ENCODE peak calls at places on chromosomes 2 and 18, in eight cellular contexts. H is Calu3, L is endothelial cell, Y is AG04450, R is kidney, I is colonic mucosa, G is GM12878, M is right lobe of liver. O is an unnamed sample.

GRCh38 chr2:176104338-176105077 is 2.6 kb upstream of the HOXD11 start:
- DNase-seq in H (no peak), M (no peak), I (no peak), Y (no peak), R (peak), L (no peak), G (no peak), O (peak)

GRCh38 chr2:174914894-174915760 is 90.1 kb downstream of the CHN1 start:
- DNase-seq in R (peak), G (no peak), L (no peak), H (no peak), I (no peak), Y (no peak), M (no peak), O (no peak)

GRCh38 chr18:48819276-48819675 is 131.5 kb downstream of the SMAD7 start:
- DNase-seq in G (no peak), M (peak), L (peak), I (no peak), R (peak), H (no peak), Y (no peak), O (no peak)

GRCh38 chr2:167188596-167188967 is 300.3 kb downstream of the XIRP2 start:
- DNase-seq in H (no peak), G (no peak), L (no peak), Y (no peak), I (no peak), M (no peak), R (no peak), O (no peak)

GRCh38 chr2:75592028-75592427 is 31.3 kb upstream of the EVA1A start:
- DNase-seq in R (no peak), M (no peak), Y (no peak), L (no peak), G (no peak), I (no peak), H (no peak), O (no peak)

GRCh38 chr2:237603718-237604362 is 13.3 kb upstream of the RAB17 start:
- DNase-seq in R (no peak), H (no peak), L (peak), M (no peak), G (peak), Y (peak), I (peak), O (peak)

GRCh38 chr2:176388886-176389285 is 119.6 kb downstream of the MTX2 start:
- DNase-seq in L (no peak), H (no peak), R (no peak), G (no peak), Y (no peak), M (no peak), I (no peak), O (no peak)

GRCh38 chr2:226644342-226644957 is 155.2 kb downstream of the IRS1 start:
- DNase-seq in G (no peak), Y (peak), I (no peak), L (no peak), H (no peak), R (no peak), M (no peak), O (no peak)

GRCh38 chr2:8986327-8986976 is 17.0 kb downstream of the MBOAT2 start:
- DNase-seq in Y (no peak), R (no peak), G (no peak), L (peak), H (no peak), M (no peak), I (no peak), O (peak)

GRCh38 chr2:211093743-211094303 is 537.4 kb downstream of the CPS1 start:
- DNase-seq in R (no peak), Y (no peak), G (no peak), M (no peak), I (no peak), L (no peak), H (no peak), O (no peak)

GRCh38 chr2:246489-247145 is 17.2 kb downstream of the SH3YL1 start:
- DNase-seq in M (no peak), Y (peak), H (peak), I (peak), G (no peak), R (no peak), L (peak), O (peak)

GRCh38 chr2:19355931-19356544 is 2.4 kb downstream of the OSR1 start:
- DNase-seq in M (no peak), R (no peak), L (no peak), H (no peak), G (no peak), I (no peak), Y (no peak), O (no peak)

GRCh38 chr2:236569593-236569973 is at the start of gene ACKR3:
- DNase-seq in M (peak), G (peak), H (peak), L (peak), R (peak), I (peak), Y (no peak), O (peak)

GRCh38 chr18:61530681-61531080 is 197.5 kb downstream of the CDH20 start:
- DNase-seq in Y (no peak), I (no peak), H (no peak), L (no peak), G (no peak), M (no peak), R (no peak), O (no peak)

GRCh38 chr2:12452211-12452610 is 264.5 kb upstream of the TRIB2 start:
- DNase-seq in Y (peak), M (no peak), L (no peak), G (no peak), H (no peak), R (no peak), I (no peak), O (no peak)

GRCh38 chr2:26068602-26069298 is 34.9 kb downstream of the RAB10 start:
- DNase-seq in L (no peak), H (peak), I (no peak), M (no peak), R (no peak), Y (peak), G (peak), O (peak)

GRCh38 chr2:1488851-1489250 is 75.6 kb downstream of the TPO start:
- DNase-seq in I (no peak), H (no peak), G (no peak), L (no peak), M (no peak), R (no peak), Y (no peak), O (no peak)

GRCh38 chr2:26570083-26570430 is 71.1 kb downstream of the CIB4 start:
- DNase-seq in Y (no peak), G (no peak), M (no peak), L (no peak), I (no peak), H (no peak), R (no peak), O (no peak)

GRCh38 chr2:159942149-159942548 is 120.3 kb downstream of the PLA2R1 start:
- DNase-seq in G (no peak), I (no peak), H (no peak), L (no peak), R (no peak), Y (no peak), M (no peak), O (no peak)

GRCh38 chr2:138722316-138722715 is 57.9 kb downstream of the NXPH2 start:
- DNase-seq in Y (no peak), M (peak), G (no peak), R (no peak), L (no peak), H (no peak), I (no peak), O (no peak)

GRCh38 chr2:207950063-207950760 is 75.1 kb downstream of the PLEKHM3 start:
- DNase-seq in L (no peak), R (no peak), H (no peak), Y (no peak), I (no peak), G (no peak), M (no peak), O (no peak)

GRCh38 chr18:58540381-58540943 is 88.4 kb downstream of the ALPK2 start:
- DNase-seq in H (no peak), I (no peak), G (no peak), L (no peak), R (no peak), M (no peak), Y (no peak), O (no peak)

GRCh38 chr18:58539659-58540380 is 89.1 kb downstream of the ALPK2 start:
- DNase-seq in G (no peak), L (no peak), Y (no peak), I (no peak), H (no peak), R (no peak), M (no peak), O (no peak)

GRCh38 chr18:58541789-58542425 is 87.0 kb downstream of the ALPK2 start:
- DNase-seq in R (no peak), I (no peak), Y (peak), M (no peak), H (peak), L (no peak), G (peak), O (peak)

GRCh38 chr18:58542426-58543159 is 86.3 kb downstream of the ALPK2 start:
- DNase-seq in M (no peak), I (no peak), H (no peak), G (no peak), R (no peak), L (no peak), Y (no peak), O (no peak)

GRCh38 chr18:58541137-58541788 is 87.6 kb downstream of the ALPK2 start:
- DNase-seq in G (no peak), Y (no peak), I (no peak), L (no peak), R (no peak), M (no peak), H (peak), O (peak)
- TF ChIP-seq CTCF in G (peak), Y (peak), I (no peak), L (no peak), R (no peak), M (no peak), H (no peak), O (peak)

GRCh38 chr2:96143848-96144480 is 1.3 kb downstream of the DUSP2 start:
- DNase-seq in G (no peak), Y (no peak), R (peak), M (peak), I (no peak), H (peak), L (peak), O (peak)
- TF ChIP-seq CTCF in G (peak), Y (peak), R (no peak), M (no peak), I (no peak), H (peak), L (no peak), O (peak)

GRCh38 chr2:74001781-74002514 is 17.2 kb downstream of the TET3 start:
- DNase-seq in L (no peak), Y (no peak), G (no peak), M (no peak), I (no peak), H (no peak), R (no peak), O (no peak)

GRCh38 chr2:74004212-74005182 is 19.8 kb downstream of the TET3 start:
- DNase-seq in G (no peak), I (no peak), R (no peak), L (no peak), H (no peak), M (no peak), Y (no peak), O (no peak)

GRCh38 chr2:74003494-74004211 is 18.9 kb downstream of the TET3 start:
- DNase-seq in Y (peak), R (no peak), H (no peak), L (no peak), I (no peak), M (no peak), G (no peak), O (peak)

GRCh38 chr2:74001121-74001520 is 16.4 kb downstream of the TET3 start:
- DNase-seq in L (no peak), G (no peak), R (no peak), Y (no peak), I (no peak), M (no peak), H (no peak), O (peak)

GRCh38 chr2:74002515-74003391 is 18.0 kb downstream of the TET3 start:
- DNase-seq in R (peak), H (peak), G (no peak), I (peak), Y (peak), L (peak), M (peak), O (peak)
- TF ChIP-seq CTCF in R (peak), H (no peak), G (no peak), I (no peak), Y (no peak), L (no peak), M (no peak), O (no peak)

DNA sequence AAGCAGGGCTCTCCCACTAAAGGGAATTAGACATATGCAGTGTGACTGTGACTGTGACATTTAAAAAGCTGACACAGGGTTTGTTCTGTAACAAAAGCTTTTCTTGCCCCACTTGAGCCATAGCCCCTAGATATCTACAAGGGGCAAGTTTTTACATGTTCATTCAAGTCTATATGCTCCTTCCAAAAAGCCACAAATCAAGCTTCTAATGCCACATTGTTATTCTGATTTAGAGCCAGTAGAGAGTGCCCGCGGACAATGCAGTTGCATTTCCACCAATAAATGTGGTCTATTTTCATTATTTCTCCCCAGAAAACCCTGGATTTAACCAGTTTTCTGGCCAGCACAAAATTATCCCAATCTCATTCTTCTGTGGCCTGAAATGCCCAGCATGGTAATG is 9.9 kb downstream of the ARHGAP25 start:
- DNase-seq in G (no peak), R (no peak), L (no peak), I (peak), M (no peak), Y (no peak), H (no peak), O (no peak)
- TF ChIP-seq CTCF in G (no peak), R (no peak), L (no peak), I (no peak), M (no peak), Y (no peak), H (no peak), O (no peak)

DNA sequence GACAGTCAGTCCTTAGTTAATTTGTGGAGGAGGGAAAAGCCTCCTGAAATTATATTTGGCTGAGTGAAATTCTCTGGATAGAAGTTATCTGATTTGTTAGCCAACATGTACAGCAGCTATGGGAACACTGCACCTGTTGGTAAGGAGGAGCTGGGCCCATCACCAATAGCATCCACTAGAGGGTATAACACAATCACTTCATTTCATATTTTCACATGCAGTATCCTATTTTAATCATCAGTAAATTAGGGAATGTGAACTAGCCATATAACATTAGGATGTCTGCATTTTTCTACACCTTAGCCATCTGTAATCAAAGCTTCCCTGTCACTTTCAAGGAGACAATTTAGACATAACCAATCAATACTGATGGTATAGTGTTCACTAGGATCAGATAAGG is 818.4 kb upstream of the CDH2 start:
- DNase-seq in R (no peak), L (no peak), G (no peak), Y (no peak), M (no peak), H (peak), I (no peak), O (no peak)
- TF ChIP-seq CTCF in R (no peak), L (no peak), G (no peak), Y (peak), M (no peak), H (no peak), I (no peak), O (no peak)